ENCODE peak calls at places on chromosomes 2 and 18, in five cellular contexts. R is amniotic stem cell, Q is right cardiac atrium, Z is Ammon's horn, C is AG04449. T is an unnamed sample.

GRCh38 chr2:59236723-59237122 is 995.6 kb upstream of the FANCL start:
- DNase-seq in Z (no peak), Q (no peak), R (no peak), C (no peak), T (peak)

GRCh38 chr18:8460748-8461147 is 148.5 kb upstream of the RAB12 start:
- DNase-seq in C (no peak), R (no peak), Q (no peak), Z (no peak), T (no peak)

GRCh38 chr18:56900195-56901094 is 246.4 kb upstream of the BOD1L2 start:
- DNase-seq in Q (no peak), C (no peak), R (no peak), Z (no peak), T (no peak)

GRCh38 chr18:40962784-40963183 is 992.2 kb upstream of the PIK3C3 start:
- DNase-seq in R (no peak), C (no peak), Z (no peak), Q (no peak), T (no peak)

GRCh38 chr2:197993363-197993762 is 189.0 kb downstream of the PLCL1 start:
- DNase-seq in Z (no peak), Q (no peak), C (no peak), R (no peak), T (no peak)

GRCh38 chr2:126665483-126665882 is 9.5 kb downstream of the GYPC start:
- DNase-seq in R (no peak), Q (no peak), C (no peak), Z (no peak), T (no peak)

GRCh38 chr18:50096766-50097435 is 98.0 kb downstream of the MYO5B start:
- DNase-seq in Z (no peak), C (no peak), R (no peak), Q (no peak), T (no peak)

GRCh38 chr2:241235396-241235795 is 46.9 kb downstream of the ANO7 start:
- DNase-seq in Z (no peak), R (no peak), Q (no peak), C (no peak), T (no peak)

GRCh38 chr2:32479224-32479623 is 122.4 kb downstream of the BIRC6 start:
- DNase-seq in R (peak), C (no peak), Z (no peak), Q (no peak), T (peak)

GRCh38 chr2:226953826-226954225 is 118.0 kb downstream of the RHBDD1 start:
- DNase-seq in C (no peak), Q (no peak), Z (no peak), R (no peak), T (no peak)

GRCh38 chr2:231726276-231726675 is 18.0 kb downstream of the PTMA start:
- DNase-seq in Z (no peak), C (no peak), Q (no peak), R (no peak), T (no peak)

GRCh38 chr2:127166221-127166860 is 53.8 kb downstream of the CYP27C1 start:
- DNase-seq in Z (no peak), R (no peak), Q (no peak), C (no peak), T (no peak)

GRCh38 chr2:149101818-149102217 is 63.3 kb downstream of the LYPD6B start:
- DNase-seq in C (no peak), Z (no peak), R (no peak), Q (no peak), T (no peak)